ENCODE peak calls at places on chromosomes 5 and 9, in four cellular contexts. F, E, A and O are unnamed samples.

GRCh38 chr5:171310816-171311697 is 2.0 kb downstream of the TLX3 start:
- DNase-seq in F (no peak), E (no peak), A (no peak), O (no peak)

GRCh38 chr5:171888051-171888481 is 102.4 kb downstream of the SMIM23 start:
- DNase-seq in F (no peak), E (no peak), A (no peak), O (no peak)

GRCh38 chr9:113164536-113165300 is 13.9 kb downstream of the SLC31A2 start:
- DNase-seq in F (no peak), E (peak; percentile 35), A (peak; percentile 80), O (no peak)

GRCh38 chr9:94680020-94680419 is 40.7 kb upstream of the FBP1 start:
- DNase-seq in F (no peak), E (no peak), A (no peak), O (no peak)

GRCh38 chr9:98450486-98450885 is 195.0 kb upstream of the TBC1D2 start:
- DNase-seq in F (no peak), E (no peak), A (no peak), O (no peak)

GRCh38 chr9:123365287-123365880 is 9.4 kb downstream of the CRB2 start:
- DNase-seq in F (no peak), E (no peak), A (no peak), O (no peak)

GRCh38 chr5:62093981-62094380 is 212.0 kb upstream of the KIF2A start:
- DNase-seq in F (no peak), E (no peak), A (peak; percentile 5), O (no peak)

GRCh38 chr5:151222769-151223446 is 984 bp downstream of the CCDC69 start:
- DNase-seq in F (no peak), E (peak; percentile 57), A (peak; percentile 66), O (no peak)

GRCh38 chr5:11378462-11378861 is 525.8 kb downstream of the CTNND2 start:
- DNase-seq in F (no peak), E (no peak), A (no peak), O (no peak)

GRCh38 chr5:66981266-66981665 is 215.3 kb downstream of the CD180 start:
- DNase-seq in F (no peak), E (no peak), A (no peak), O (no peak)

GRCh38 chr9:131337131-131337848 is 47.8 kb downstream of the PLPP7 start:
- DNase-seq in F (no peak), E (no peak), A (no peak), O (no peak)

GRCh38 chr9:20478780-20479179 is 143.5 kb downstream of the MLLT3 start:
- DNase-seq in F (no peak), E (no peak), A (no peak), O (no peak)

GRCh38 chr9:134475051-134475790 is 149.0 kb downstream of the RXRA start:
- DNase-seq in F (peak; percentile 56), E (peak; percentile 83), A (peak; percentile 44), O (peak; percentile 77)

GRCh38 chr9:13896047-13896446 is 417.9 kb downstream of the NFIB start:
- DNase-seq in F (no peak), E (no peak), A (no peak), O (no peak)

GRCh38 chr5:100731768-100732167 is 171.3 kb downstream of the ST8SIA4 start:
- DNase-seq in F (no peak), E (no peak), A (no peak), O (no peak)

GRCh38 chr5:95244479-95244878 is 40.4 kb downstream of the MCTP1 start:
- DNase-seq in F (no peak), E (no peak), A (no peak), O (no peak)

GRCh38 chr9:130962418-130963316 is 23.6 kb upstream of the FIBCD1 start:
- DNase-seq in F (peak; percentile 31), E (peak; percentile 19), A (peak; percentile 93), O (no peak)

GRCh38 chr9:134390947-134391318 is 64.7 kb downstream of the RXRA start:
- DNase-seq in F (no peak), E (no peak), A (no peak), O (no peak)

GRCh38 chr9:37097294-37097693 is 23.1 kb upstream of the ZCCHC7 start:
- DNase-seq in F (no peak), E (no peak), A (no peak), O (no peak)

GRCh38 chr5:131649160-131649559 is 14.1 kb upstream of the RAPGEF6 start:
- DNase-seq in F (no peak), E (no peak), A (no peak), O (no peak)

GRCh38 chr9:120740135-120740534 is 25.9 kb upstream of the MEGF9 start:
- DNase-seq in F (no peak), E (no peak), A (no peak), O (no peak)

GRCh38 chr5:32909207-32909606 is 198.1 kb downstream of the NPR3 start:
- DNase-seq in F (no peak), E (no peak), A (no peak), O (no peak)

GRCh38 chr5:41794478-41794877 is 75.7 kb downstream of the OXCT1 start:
- DNase-seq in F (no peak), E (no peak), A (no peak), O (no peak)

GRCh38 chr5:493251-493701 is 31.0 kb downstream of the SLC9A3 start:
- DNase-seq in F (no peak), E (no peak), A (no peak), O (no peak)

DNA sequence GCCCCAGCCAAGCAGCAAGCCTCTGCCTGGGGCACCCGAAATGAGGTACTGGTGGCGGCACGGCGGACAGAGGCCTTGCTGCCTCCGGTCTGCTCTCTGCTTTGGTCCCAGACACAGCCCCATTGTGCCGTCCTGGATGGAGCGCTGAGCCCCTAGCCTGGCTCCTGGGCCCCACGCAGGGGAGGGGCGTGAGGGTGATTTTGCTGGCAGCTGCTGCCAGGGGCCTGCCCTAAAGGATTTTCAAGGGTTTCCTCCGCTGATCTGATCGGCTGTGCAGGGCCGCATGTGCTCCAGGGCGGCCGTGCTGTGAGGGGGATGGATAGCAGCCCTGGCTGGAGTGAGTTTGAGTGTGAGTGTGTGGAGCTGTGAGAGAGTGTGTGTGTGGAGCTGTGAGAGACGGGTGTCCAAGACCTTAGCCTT is 1.3 kb downstream of the GPSM1 start:
- DNase-seq in F (no peak), E (no peak), A (peak; percentile 57), O (no peak)
- TF ChIP-seq POLR2A in F (no peak), E (no peak), A (no peak), O (no peak)

GRCh38 chr5:107544967-107545366 is 125.8 kb downstream of the EFNA5 start:
- DNase-seq in F (peak; percentile 36), E (no peak), A (no peak), O (no peak)

GRCh38 chr5:107544476-107544875 is 126.3 kb downstream of the EFNA5 start:
- DNase-seq in F (no peak), E (no peak), A (no peak), O (no peak)

GRCh38 chr5:107543868-107544267 is 126.9 kb downstream of the EFNA5 start:
- DNase-seq in F (no peak), E (no peak), A (no peak), O (no peak)

GRCh38 chr5:107546685-107547084 is 124.1 kb downstream of the EFNA5 start:
- DNase-seq in F (no peak), E (no peak), A (no peak), O (no peak)

DNA sequence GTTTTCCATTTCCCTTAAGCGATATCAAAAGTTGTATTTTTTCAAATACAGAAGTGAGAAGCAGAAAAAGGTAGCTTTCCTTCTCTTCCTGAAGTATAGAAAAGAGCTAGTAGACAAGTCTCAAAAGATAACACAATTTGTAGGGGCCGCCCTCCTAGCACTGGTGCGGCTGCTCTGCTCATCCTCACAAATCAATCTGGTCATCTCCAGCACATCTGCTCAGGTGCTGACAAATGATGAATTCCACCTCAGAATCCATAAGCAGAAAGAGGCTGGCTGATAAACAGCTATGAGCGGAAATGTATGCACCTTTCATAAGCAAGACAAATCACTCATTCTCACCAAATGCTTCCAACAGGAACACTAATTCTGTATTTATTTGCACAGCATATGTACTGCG is 124.7 kb downstream of the EFNA5 start:
- DNase-seq in F (no peak), E (no peak), A (no peak), O (no peak)
- H3K27ac ChIP-seq in F (no peak overlapping the region), E (no peak overlapping the region), A (no peak overlapping the region), O (no peak overlapping the region)

DNA sequence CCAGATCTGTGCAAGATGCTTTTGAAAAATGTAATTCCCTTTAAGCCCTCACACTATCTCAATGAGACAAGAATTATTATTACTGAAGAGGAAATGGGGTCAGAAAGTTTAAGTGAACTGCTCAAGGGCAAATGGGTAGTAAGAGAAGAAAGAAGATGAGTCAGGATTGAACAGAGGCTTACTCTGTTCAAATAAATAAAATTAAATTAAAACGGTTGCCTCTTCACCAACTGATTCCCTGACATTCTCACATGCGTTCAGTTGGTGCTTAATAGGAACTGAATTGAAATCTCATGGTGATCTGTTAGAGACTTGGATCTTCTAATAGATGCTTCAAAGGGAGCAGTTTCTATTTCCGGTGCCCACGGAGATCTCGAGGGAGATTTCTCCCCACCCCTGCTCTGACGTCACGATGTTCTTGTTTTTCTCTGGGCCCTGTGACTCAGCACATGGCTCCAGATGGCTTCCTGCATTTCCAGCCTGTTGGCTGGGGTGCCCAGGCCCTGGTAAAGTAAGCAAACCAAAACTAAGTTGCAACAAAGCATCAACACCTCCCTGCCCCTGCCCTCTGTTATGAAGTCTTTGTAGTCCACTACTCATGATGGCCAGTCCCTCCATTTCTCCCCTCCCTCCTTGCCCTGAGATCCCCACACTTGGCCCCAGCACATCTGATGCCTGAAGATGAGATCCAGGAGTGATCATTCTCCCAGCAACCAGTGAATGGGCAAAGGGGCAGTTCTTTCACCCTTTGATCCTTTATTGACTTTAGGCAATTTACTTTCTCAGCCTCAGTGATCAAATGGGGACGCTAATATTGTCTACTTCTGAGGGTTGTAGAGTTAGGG is 106.1 kb upstream of the CPEB4 start:
- DNase-seq in F (peak; percentile 77), E (peak; percentile 87), A (peak; percentile 95), O (peak; percentile 93)
- TF ChIP-seq POLR2A in F (no peak), E (no peak), A (no peak), O (no peak)

DNA sequence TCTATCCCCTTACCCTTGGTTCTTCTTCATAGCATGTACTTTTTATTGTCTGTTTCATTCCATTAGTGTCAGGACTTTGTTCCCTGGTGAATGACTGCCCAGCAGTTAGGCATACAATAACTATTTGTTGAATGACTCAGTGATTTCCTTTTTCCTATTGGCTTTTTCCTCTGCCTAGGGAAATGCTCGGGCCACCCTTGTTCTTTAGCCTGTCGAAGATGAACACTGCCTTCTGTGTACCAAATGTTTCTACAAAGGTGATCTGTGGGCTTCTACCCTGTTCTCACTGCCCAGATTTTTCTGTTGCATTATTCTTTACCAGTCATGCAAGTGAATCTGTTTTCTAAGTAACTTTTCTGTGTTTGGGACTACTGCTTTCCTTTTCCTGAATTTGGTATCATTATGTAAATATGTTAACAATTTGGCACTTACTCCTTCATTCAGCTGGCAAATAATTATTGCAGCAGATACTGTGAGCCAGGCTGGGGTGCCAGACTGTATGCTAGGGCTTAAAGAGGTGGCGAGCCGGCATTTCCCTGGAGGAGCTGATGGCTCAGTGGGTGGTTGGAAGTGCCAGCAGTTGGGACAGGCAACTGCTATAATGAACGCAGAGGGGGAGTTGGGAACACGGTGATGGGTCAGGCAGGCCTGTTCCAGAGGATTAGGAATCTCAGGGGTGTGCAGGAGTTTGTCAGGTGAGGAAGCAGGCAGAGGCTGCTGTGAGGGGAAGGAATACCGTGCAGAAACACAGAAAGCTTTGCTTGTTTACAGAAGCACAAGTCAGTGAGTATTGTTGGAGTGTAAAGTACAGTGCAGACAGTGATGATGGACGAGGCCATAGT is 30.6 kb downstream of the KDM4C start:
- DNase-seq in F (peak; percentile 39), E (no peak), A (no peak), O (peak; percentile 53)
- H3K27ac ChIP-seq in F (peak overlapping the region; percentile 72), E (no peak overlapping the region), A (no peak overlapping the region), O (no peak overlapping the region)